ENCODE peak calls at places on chromosome 13, in nine cellular contexts. Y is PC-9, R is heart left ventricle, H is breast epithelium, L is right atrium auricular region, X is body of pancreas, Q is pancreas, N is heart right ventricle, P is left ventricle myocardium inferior. C is an unnamed sample. For H3K36me3 and H3K4me1, the result is how much of the 10 kb centered on the place peaks cover.

GRCh38 chr13:26678796-26679195 is 81.8 kb downstream of the GPR12 start:
- DNase-seq in R (no peak), Q (no peak), L (no peak), P (no peak), H (no peak), N (no peak), X (no peak), Y (no peak), C (no peak)

GRCh38 chr13:53782400-53783030 is 753.9 kb downstream of the OLFM4 start:
- DNase-seq in Q (peak), X (peak), H (no peak), L (no peak), P (no peak), R (no peak), Y (peak), N (no peak), C (no peak)

GRCh38 chr13:68697551-68697950 is 1410.1 kb upstream of the ATXN8OS start:
- DNase-seq in P (no peak), X (no peak), Q (no peak), Y (no peak), L (no peak), N (no peak), R (no peak), H (no peak), C (no peak)

GRCh38 chr13:114151565-114152284 is 19.3 kb upstream of the RASA3 start:
- DNase-seq in Q (no peak), P (no peak), R (peak), X (no peak), L (no peak), H (no peak), N (no peak), Y (peak), C (peak)

GRCh38 chr13:73765651-73766384 is 368.4 kb downstream of the KLF12 start:
- DNase-seq in X (peak), L (peak), H (peak), P (peak), Q (peak), R (peak), N (peak), Y (no peak), C (peak)

GRCh38 chr13:112859128-112859816 is 109.7 kb upstream of the MCF2L start:
- DNase-seq in R (no peak), N (no peak), P (no peak), Y (no peak), Q (no peak), X (no peak), L (no peak), H (no peak), C (peak)

GRCh38 chr13:66574606-66575005 is 655.5 kb downstream of the PCDH9 start:
- DNase-seq in P (no peak), Q (no peak), N (no peak), R (no peak), L (no peak), Y (no peak), H (no peak), X (no peak), C (no peak)

GRCh38 chr13:95355491-95355890 is 54.2 kb upstream of the ABCC4 start:
- DNase-seq in X (no peak), Q (no peak), R (no peak), H (no peak), P (no peak), L (no peak), Y (no peak), N (no peak), C (no peak)

GRCh38 chr13:26468203-26468602 is 89.3 kb upstream of the WASF3 start:
- DNase-seq in Q (no peak), L (peak), H (no peak), P (no peak), R (no peak), Y (peak), N (no peak), X (no peak), C (no peak)

GRCh38 chr13:35471466-35472307 is 4.8 kb downstream of the MAB21L1 start:
- DNase-seq in L (no peak), R (no peak), P (no peak), N (no peak), X (no peak), H (no peak), Y (no peak), Q (no peak), C (no peak)

GRCh38 chr13:24274452-24274971 is 34.9 kb upstream of the C1QTNF9 start:
- DNase-seq in P (peak), R (peak), N (peak), H (no peak), Y (no peak), X (peak), Q (no peak), L (peak), C (no peak)

GRCh38 chr13:96696501-96696900 is 297.8 kb downstream of the OXGR1 start:
- DNase-seq in R (no peak), Q (no peak), X (no peak), H (no peak), N (no peak), L (no peak), Y (no peak), P (no peak), C (no peak)

GRCh38 chr13:85503797-85504196 is 295.4 kb downstream of the SLITRK6 start:
- DNase-seq in X (no peak), L (no peak), H (no peak), Y (no peak), Q (no peak), P (no peak), N (no peak), R (no peak), C (no peak)

GRCh38 chr13:77820431-77821149 is 98.0 kb downstream of the EDNRB start:
- DNase-seq in N (no peak), X (no peak), H (no peak), P (no peak), Y (no peak), L (no peak), R (no peak), Q (no peak), C (no peak)

GRCh38 chr13:34462843-34463242 is 479.2 kb upstream of the NBEA start:
- DNase-seq in L (no peak), P (peak), N (peak), X (no peak), Y (peak), Q (no peak), H (no peak), R (no peak), C (no peak)

GRCh38 chr13:82717249-82717648 is 1165.0 kb downstream of the SLITRK1 start:
- DNase-seq in N (no peak), Q (no peak), H (no peak), Y (no peak), P (no peak), R (no peak), X (no peak), L (no peak), C (no peak)

GRCh38 chr13:65149687-65150086 is 2080.4 kb downstream of the PCDH9 start:
- DNase-seq in Y (no peak), R (no peak), P (no peak), L (no peak), N (no peak), X (no peak), Q (no peak), H (no peak), C (no peak)

GRCh38 chr13:96279904-96280303 is 190.0 kb downstream of the HS6ST3 start:
- DNase-seq in R (no peak), Q (no peak), P (no peak), N (no peak), H (no peak), X (peak), L (no peak), Y (no peak), C (no peak)

GRCh38 chr13:36966404-36966803 is 32.7 kb downstream of the ALG5 start:
- DNase-seq in L (no peak), Y (no peak), X (no peak), N (no peak), P (no peak), R (no peak), H (no peak), Q (no peak), C (no peak)
- H3K36me3 ChIP-seq in L (half or more), Y (under half), X (under half), N (half or more), P (half or more), R (half or more), H (under half), Q (half or more), C (half or more)

DNA sequence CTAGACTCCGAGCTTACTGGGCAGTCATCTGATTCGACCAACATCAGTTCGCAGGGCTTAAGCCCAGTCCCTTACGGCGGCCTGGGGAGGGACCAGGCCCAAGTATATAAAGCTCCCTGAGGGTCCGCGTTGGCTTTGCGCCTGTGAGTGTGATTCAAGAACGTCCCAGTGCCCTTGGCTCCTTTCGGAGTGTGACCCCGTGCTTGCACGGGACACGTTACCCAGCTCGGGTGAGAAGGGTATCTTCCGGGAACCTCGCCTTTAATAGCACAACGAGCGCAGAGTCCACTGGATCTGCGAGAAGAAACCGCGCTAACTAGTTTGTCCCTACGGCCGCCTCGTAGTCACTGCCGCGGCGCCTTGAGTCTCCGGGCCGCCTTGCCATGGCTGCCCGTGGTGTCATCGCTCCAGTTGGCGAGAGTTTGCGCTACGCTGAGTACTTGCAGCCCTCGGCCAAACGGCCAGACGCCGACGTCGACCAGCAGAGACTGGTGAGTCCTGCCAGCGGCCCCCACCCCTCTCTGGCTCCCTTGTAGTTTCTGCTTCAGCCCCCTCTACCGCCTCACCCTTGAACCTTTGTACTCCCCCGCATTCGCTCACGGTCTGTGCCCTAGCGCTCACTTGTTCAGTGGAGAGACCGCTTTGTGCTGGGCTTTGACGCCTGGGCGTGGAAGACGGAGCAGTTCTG is at the start of gene DNAJC15:
- DNase-seq in P (peak), H (peak), Q (peak), R (peak), N (peak), L (peak), Y (peak), X (peak), C (peak)
- TF ChIP-seq CTCF in P (peak), H (no peak), Q (no peak), R (peak), N (peak), L (no peak), Y (no peak), X (no peak), C (no peak)

DNA sequence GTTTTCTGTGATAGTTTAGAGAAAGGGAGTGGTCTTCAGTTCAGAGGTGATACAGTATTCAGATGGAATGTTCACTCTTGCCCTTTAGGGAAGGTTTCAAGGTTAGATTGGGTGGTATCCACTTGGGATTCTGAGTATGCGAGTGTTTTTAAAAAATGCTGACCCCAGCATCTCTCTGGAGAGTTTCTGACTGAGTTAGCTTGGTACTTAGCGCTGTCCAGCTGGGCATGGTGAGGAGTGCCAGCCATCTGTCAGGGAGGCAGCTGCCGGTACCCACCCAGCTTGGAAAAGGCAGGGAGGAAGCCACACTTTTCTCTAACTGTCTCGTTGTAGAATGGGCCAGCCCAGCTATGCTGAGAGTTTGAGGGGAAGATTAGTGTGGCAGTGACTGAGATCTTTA is 63.3 kb downstream of the ARHGEF7 start:
- DNase-seq in H (no peak), Q (no peak), X (no peak), Y (no peak), R (no peak), N (no peak), L (no peak), P (no peak), C (no peak)
- H3K4me1 ChIP-seq in H (under half), Q (under half), X (under half), Y (under half), R (under half), N (half or more), L (under half), P (half or more), C (under half)

GRCh38 chr13:39049274-39049673 is 11.0 kb downstream of the NHLRC3 start:
- DNase-seq in L (no peak), R (no peak), Q (no peak), P (no peak), H (no peak), N (no peak), X (no peak), Y (no peak), C (no peak)
- H3K36me3 ChIP-seq in L (under half), R (under half), Q (under half), P (under half), H (under half), N (half or more), X (under half), Y (under half), C (under half)

GRCh38 chr13:28000567-28000966 is 12.1 kb upstream of the URAD start:
- DNase-seq in H (no peak), R (no peak), N (no peak), L (no peak), X (no peak), Q (no peak), Y (no peak), P (no peak), C (no peak)

GRCh38 chr13:27997904-27998522 is 9.5 kb upstream of the URAD start:
- DNase-seq in Q (peak), X (peak), P (peak), N (peak), Y (no peak), L (no peak), R (peak), H (no peak), C (no peak)

GRCh38 chr13:28002886-28003698 is 14.6 kb upstream of the URAD start:
- DNase-seq in N (no peak), X (no peak), Y (no peak), R (no peak), Q (no peak), H (no peak), P (no peak), L (no peak), C (no peak)

GRCh38 chr13:28001049-28001448 is 12.6 kb upstream of the URAD start:
- DNase-seq in X (no peak), P (no peak), L (no peak), R (no peak), H (no peak), Y (no peak), N (no peak), Q (no peak), C (no peak)

DNA sequence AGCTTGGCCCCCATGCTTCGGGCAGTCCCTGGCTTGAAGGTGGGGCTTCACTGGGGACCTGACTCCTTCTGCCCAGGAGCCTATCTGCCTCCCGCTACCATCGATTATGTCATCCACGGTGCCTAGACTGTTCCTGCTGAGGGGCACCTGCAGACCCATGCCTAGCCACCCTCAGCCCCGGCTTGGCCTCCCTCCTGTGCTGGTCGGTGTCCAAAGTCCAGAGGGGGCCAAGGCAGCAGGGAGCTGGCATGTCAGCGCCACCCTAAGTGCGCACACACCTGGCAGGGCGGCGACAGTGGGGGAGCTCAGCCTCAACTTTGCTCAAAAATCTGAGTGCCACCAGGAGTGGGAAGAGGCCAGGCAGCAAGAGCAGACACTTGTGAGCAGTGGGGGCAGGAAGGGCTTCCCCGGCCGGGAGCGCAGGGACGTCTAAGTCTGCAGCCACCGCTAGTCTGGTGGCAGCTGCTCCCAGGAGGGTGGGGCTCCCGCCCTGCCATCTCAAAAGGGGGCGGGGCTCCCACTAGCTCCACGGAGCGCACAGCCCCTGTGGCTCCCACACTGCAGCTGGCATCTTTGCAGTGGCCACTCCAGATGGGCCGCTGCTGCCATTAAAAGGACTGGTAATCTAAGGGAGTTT is 13.5 kb upstream of the URAD start:
- DNase-seq in H (no peak), P (no peak), Q (no peak), R (no peak), L (no peak), Y (no peak), X (no peak), N (no peak), C (no peak)
- TF ChIP-seq CTCF in H (no peak), P (no peak), Q (no peak), R (no peak), L (no peak), Y (no peak), X (no peak), N (no peak), C (no peak)

GRCh38 chr13:40243047-40243446 is 423.4 kb downstream of the FOXO1 start:
- DNase-seq in X (no peak), R (no peak), Q (no peak), N (no peak), P (no peak), L (no peak), H (no peak), Y (no peak), C (no peak)

GRCh38 chr13:40245567-40245966 is 420.9 kb downstream of the FOXO1 start:
- DNase-seq in L (no peak), R (no peak), P (no peak), N (no peak), Y (no peak), Q (no peak), H (no peak), X (no peak), C (no peak)

GRCh38 chr13:40240293-40240692 is 426.1 kb downstream of the FOXO1 start:
- DNase-seq in L (no peak), X (no peak), N (no peak), R (no peak), Y (no peak), P (no peak), Q (no peak), H (no peak), C (no peak)

GRCh38 chr13:40247845-40248244 is 418.6 kb downstream of the FOXO1 start:
- DNase-seq in H (no peak), P (no peak), R (no peak), Q (no peak), X (no peak), N (no peak), Y (no peak), L (no peak), C (no peak)

GRCh38 chr13:40243982-40244381 is 422.5 kb downstream of the FOXO1 start:
- DNase-seq in N (no peak), L (no peak), H (no peak), X (no peak), Y (no peak), Q (no peak), R (no peak), P (no peak), C (no peak)
- H3K4me1 ChIP-seq in N (under half), L (under half), H (under half), X (under half), Y (under half), Q (under half), R (under half), P (under half), C (under half)

GRCh38 chr13:75838366-75839017 is 202.4 kb downstream of the LMO7 start:
- DNase-seq in H (no peak), Y (no peak), L (no peak), R (no peak), X (no peak), N (no peak), Q (no peak), P (no peak), C (no peak)
- H3K36me3 ChIP-seq in H (under half), Y (under half), L (half or more), R (under half), X (under half), N (half or more), Q (under half), P (half or more), C (under half)

DNA sequence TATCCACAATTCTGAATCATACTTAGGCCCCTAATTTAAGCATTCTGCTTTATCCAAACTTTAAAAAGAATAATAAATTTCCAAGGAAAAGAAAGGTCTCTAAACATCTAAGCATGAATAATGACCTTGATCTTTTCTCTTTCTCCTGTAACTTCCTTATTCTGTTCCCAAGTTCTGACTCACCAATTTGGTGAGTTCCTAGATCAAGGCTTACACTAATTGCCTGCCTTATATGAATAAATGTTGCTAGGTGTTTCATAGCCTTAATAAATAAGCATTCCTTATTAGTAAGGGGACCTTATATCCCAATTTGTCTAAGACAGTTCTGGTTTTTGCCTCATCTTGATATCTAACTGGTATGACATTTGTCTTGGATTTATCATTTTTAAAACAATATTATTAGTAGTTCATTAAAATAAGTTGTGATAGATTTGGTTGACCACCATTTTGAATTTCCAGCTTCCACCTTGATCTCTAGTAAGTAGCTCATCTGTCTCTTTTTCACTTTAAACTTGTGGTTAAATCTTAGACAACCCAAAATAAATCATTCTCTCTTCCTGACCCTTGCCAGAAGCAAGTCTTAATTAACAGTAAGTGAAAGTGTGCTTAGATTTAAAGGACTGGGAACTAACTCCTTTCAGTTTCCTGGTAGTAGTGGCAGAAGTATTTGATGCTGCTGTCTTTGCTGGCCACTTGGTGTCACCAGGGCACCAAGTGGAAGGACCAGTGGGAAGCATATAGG is 121.2 kb upstream of the MLNR start:
- DNase-seq in Y (peak), X (no peak), P (no peak), N (no peak), H (no peak), R (no peak), Q (no peak), L (no peak), C (no peak)
- TF ChIP-seq CTCF in Y (peak), X (peak), P (peak), N (peak), H (no peak), R (peak), Q (no peak), L (peak), C (peak)

C was measured in left lung.